ENCODE peak calls at places on chromosomes 1 and 21, in ten cellular contexts. One of them, this sample, is unnamed.

GRCh38 chr1:168497376-168497952 is 46.3 kb downstream of the XCL2 start:
- DNase-seq in B cell: no peak
- DNase-seq in fibroblast of mammary gland: no peak
- DNase-seq in WERI-Rb-1: no peak
- DNase-seq in RWPE1: no peak
- DNase-seq in epithelial cell of esophagus: no peak
- DNase-seq in left lung: no peak
- DNase-seq in NB4: no peak
- DNase-seq in pancreas: no peak
- DNase-seq in upper lobe of right lung: no peak
- DNase-seq in this sample: no peak

GRCh38 chr1:61742620-61743431 is 546 bp downstream of the PATJ start:
- DNase-seq in fibroblast of mammary gland: peak
- DNase-seq in RWPE1: peak
- DNase-seq in pancreas: peak
- DNase-seq in left lung: peak
- DNase-seq in epithelial cell of esophagus: peak
- DNase-seq in WERI-Rb-1: peak
- DNase-seq in upper lobe of right lung: no peak
- DNase-seq in NB4: no peak
- DNase-seq in B cell: no peak
- DNase-seq in this sample: peak

GRCh38 chr21:39022901-39023693 is 160.2 kb downstream of the PSMG1 start:
- DNase-seq in epithelial cell of esophagus: no peak
- DNase-seq in B cell: no peak
- DNase-seq in pancreas: peak
- DNase-seq in upper lobe of right lung: peak
- DNase-seq in left lung: no peak
- DNase-seq in WERI-Rb-1: peak
- DNase-seq in fibroblast of mammary gland: peak
- DNase-seq in RWPE1: no peak
- DNase-seq in NB4: no peak
- DNase-seq in this sample: peak

GRCh38 chr1:37078866-37079265 is 44.6 kb upstream of the GRIK3 start:
- DNase-seq in pancreas: no peak
- DNase-seq in left lung: no peak
- DNase-seq in WERI-Rb-1: no peak
- DNase-seq in NB4: no peak
- DNase-seq in fibroblast of mammary gland: no peak
- DNase-seq in epithelial cell of esophagus: no peak
- DNase-seq in B cell: no peak
- DNase-seq in RWPE1: no peak
- DNase-seq in upper lobe of right lung: no peak
- DNase-seq in this sample: no peak

GRCh38 chr1:201503397-201504176 is 3.3 kb downstream of the CSRP1 start:
- DNase-seq in B cell: no peak
- DNase-seq in upper lobe of right lung: no peak
- DNase-seq in WERI-Rb-1: peak
- DNase-seq in NB4: no peak
- DNase-seq in left lung: peak
- DNase-seq in pancreas: peak
- DNase-seq in epithelial cell of esophagus: peak
- DNase-seq in fibroblast of mammary gland: peak
- DNase-seq in RWPE1: peak
- DNase-seq in this sample: peak

GRCh38 chr1:53417003-53417402 is 42.2 kb upstream of the DMRTB1 start:
- DNase-seq in upper lobe of right lung: no peak
- DNase-seq in WERI-Rb-1: no peak
- DNase-seq in RWPE1: no peak
- DNase-seq in pancreas: no peak
- DNase-seq in B cell: no peak
- DNase-seq in NB4: no peak
- DNase-seq in left lung: no peak
- DNase-seq in fibroblast of mammary gland: no peak
- DNase-seq in epithelial cell of esophagus: no peak
- DNase-seq in this sample: no peak

GRCh38 chr1:239823852-239824251 is 267.8 kb upstream of the FMN2 start:
- DNase-seq in upper lobe of right lung: no peak
- DNase-seq in WERI-Rb-1: no peak
- DNase-seq in NB4: no peak
- DNase-seq in pancreas: no peak
- DNase-seq in B cell: no peak
- DNase-seq in left lung: no peak
- DNase-seq in fibroblast of mammary gland: no peak
- DNase-seq in epithelial cell of esophagus: no peak
- DNase-seq in RWPE1: no peak
- DNase-seq in this sample: no peak

GRCh38 chr1:24762133-24762676 is 17.0 kb downstream of the CLIC4 start:
- DNase-seq in NB4: peak
- DNase-seq in pancreas: no peak
- DNase-seq in fibroblast of mammary gland: peak
- DNase-seq in WERI-Rb-1: no peak
- DNase-seq in B cell: no peak
- DNase-seq in left lung: no peak
- DNase-seq in epithelial cell of esophagus: peak
- DNase-seq in upper lobe of right lung: no peak
- DNase-seq in RWPE1: no peak
- DNase-seq in this sample: no peak

DNA sequence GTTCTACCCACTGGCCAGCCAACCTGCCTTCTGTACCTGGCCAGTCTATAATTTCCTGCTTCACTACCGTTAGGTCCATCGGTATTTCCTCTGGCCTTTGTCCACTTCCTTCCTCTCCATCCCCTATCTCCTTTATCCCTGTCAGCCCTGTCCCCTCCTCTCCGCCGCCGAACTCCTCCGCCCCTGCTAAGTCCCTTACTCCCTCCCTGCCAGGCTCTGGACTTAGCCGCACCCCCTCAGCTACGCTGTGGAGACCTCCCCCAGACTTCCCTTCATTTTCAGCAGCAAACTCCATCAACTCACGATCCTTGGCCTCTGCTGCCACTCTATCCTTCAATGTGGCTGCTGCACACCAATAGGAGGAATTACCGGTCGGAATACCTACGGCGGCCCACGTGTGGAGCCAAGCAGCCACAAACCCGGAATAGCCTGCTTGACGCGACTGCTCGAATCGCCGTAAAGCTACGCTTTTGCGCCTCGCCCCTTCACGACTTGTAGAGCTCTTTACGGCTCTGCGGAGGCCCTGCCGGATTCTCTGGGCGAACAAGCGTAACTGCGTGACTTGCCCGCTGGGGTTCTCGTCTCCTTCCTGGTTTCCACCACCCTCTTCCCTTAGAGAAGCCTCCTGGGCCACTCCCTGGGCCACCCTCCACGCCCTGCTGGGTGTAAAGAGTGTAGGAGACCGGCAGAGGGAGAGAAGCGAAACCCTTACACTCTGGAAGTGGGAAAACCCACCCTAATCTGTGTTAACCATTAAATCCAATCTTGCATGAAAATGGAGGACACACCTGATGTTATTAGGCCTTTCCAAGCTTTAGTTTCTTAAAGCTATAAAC is at the start of gene ZNHIT6:
- DNase-seq in pancreas: peak
- DNase-seq in RWPE1: peak
- DNase-seq in NB4: peak
- DNase-seq in B cell: peak
- DNase-seq in epithelial cell of esophagus: peak
- DNase-seq in upper lobe of right lung: peak
- DNase-seq in fibroblast of mammary gland: peak
- DNase-seq in left lung: peak
- DNase-seq in WERI-Rb-1: peak
- DNase-seq in this sample: peak
- TF ChIP-seq CTCF in pancreas: peak
- TF ChIP-seq CTCF in RWPE1: peak
- TF ChIP-seq CTCF in NB4: peak
- TF ChIP-seq CTCF in B cell: peak
- TF ChIP-seq CTCF in epithelial cell of esophagus: peak
- TF ChIP-seq CTCF in upper lobe of right lung: peak
- TF ChIP-seq CTCF in fibroblast of mammary gland: peak
- TF ChIP-seq CTCF in left lung: peak
- TF ChIP-seq CTCF in WERI-Rb-1: peak
- TF ChIP-seq CTCF in this sample: peak

GRCh38 chr1:18145851-18146618 is 38.4 kb downstream of the IGSF21 start:
- DNase-seq in WERI-Rb-1: no peak
- DNase-seq in NB4: no peak
- DNase-seq in pancreas: no peak
- DNase-seq in RWPE1: no peak
- DNase-seq in fibroblast of mammary gland: no peak
- DNase-seq in upper lobe of right lung: no peak
- DNase-seq in B cell: no peak
- DNase-seq in left lung: no peak
- DNase-seq in epithelial cell of esophagus: no peak
- DNase-seq in this sample: no peak

GRCh38 chr1:18146886-18147285 is 39.3 kb downstream of the IGSF21 start:
- DNase-seq in fibroblast of mammary gland: no peak
- DNase-seq in RWPE1: no peak
- DNase-seq in B cell: no peak
- DNase-seq in upper lobe of right lung: no peak
- DNase-seq in pancreas: no peak
- DNase-seq in WERI-Rb-1: no peak
- DNase-seq in NB4: no peak
- DNase-seq in left lung: no peak
- DNase-seq in epithelial cell of esophagus: no peak
- DNase-seq in this sample: no peak

GRCh38 chr1:18147672-18148071 is 40.1 kb downstream of the IGSF21 start:
- DNase-seq in fibroblast of mammary gland: no peak
- DNase-seq in upper lobe of right lung: no peak
- DNase-seq in RWPE1: no peak
- DNase-seq in left lung: no peak
- DNase-seq in WERI-Rb-1: no peak
- DNase-seq in epithelial cell of esophagus: no peak
- DNase-seq in NB4: no peak
- DNase-seq in pancreas: no peak
- DNase-seq in B cell: no peak
- DNase-seq in this sample: no peak

GRCh38 chr1:18151436-18151835 is 43.8 kb downstream of the IGSF21 start:
- DNase-seq in fibroblast of mammary gland: no peak
- DNase-seq in pancreas: no peak
- DNase-seq in WERI-Rb-1: no peak
- DNase-seq in NB4: no peak
- DNase-seq in left lung: no peak
- DNase-seq in RWPE1: no peak
- DNase-seq in B cell: no peak
- DNase-seq in epithelial cell of esophagus: no peak
- DNase-seq in upper lobe of right lung: no peak
- DNase-seq in this sample: no peak

DNA sequence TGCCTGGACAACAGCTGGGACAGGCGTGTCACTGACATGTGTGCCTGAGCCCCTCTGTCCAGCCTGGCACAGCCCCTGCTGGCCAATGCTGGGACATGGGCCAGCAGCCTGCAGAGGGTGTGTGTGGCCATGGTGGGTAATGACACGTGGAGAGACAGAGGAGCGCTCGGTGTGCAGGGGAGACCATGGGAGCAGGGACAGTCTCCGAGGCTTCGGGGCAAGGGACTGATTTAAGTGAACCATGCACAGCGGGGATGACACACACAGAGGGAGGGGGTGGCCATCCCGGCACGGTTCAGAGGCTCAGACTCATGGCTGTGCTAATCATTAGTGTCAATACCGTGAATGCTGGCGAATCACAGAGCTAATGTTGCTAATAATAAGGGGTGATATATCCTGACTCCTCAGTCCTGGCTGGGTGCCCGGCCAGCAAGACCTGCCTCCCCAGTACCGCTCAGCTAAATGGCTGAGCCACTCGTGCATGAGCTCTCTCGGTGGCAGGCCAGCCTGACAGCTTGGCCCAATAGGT is 41.6 kb downstream of the IGSF21 start:
- DNase-seq in B cell: no peak
- DNase-seq in left lung: no peak
- DNase-seq in epithelial cell of esophagus: no peak
- DNase-seq in RWPE1: peak
- DNase-seq in WERI-Rb-1: peak
- DNase-seq in fibroblast of mammary gland: no peak
- DNase-seq in upper lobe of right lung: no peak
- DNase-seq in pancreas: no peak
- DNase-seq in NB4: no peak
- DNase-seq in this sample: peak
- TF ChIP-seq CTCF in B cell: no peak
- TF ChIP-seq CTCF in left lung: no peak
- TF ChIP-seq CTCF in epithelial cell of esophagus: no peak
- TF ChIP-seq CTCF in RWPE1: no peak
- TF ChIP-seq CTCF in WERI-Rb-1: peak
- TF ChIP-seq CTCF in fibroblast of mammary gland: no peak
- TF ChIP-seq CTCF in upper lobe of right lung: no peak
- TF ChIP-seq CTCF in pancreas: no peak
- TF ChIP-seq CTCF in NB4: no peak
- TF ChIP-seq CTCF in this sample: peak

GRCh38 chr1:172609528-172609927 is 49.4 kb upstream of the FASLG start:
- DNase-seq in upper lobe of right lung: no peak
- DNase-seq in B cell: no peak
- DNase-seq in RWPE1: peak
- DNase-seq in NB4: peak
- DNase-seq in fibroblast of mammary gland: peak
- DNase-seq in WERI-Rb-1: no peak
- DNase-seq in epithelial cell of esophagus: peak
- DNase-seq in left lung: no peak
- DNase-seq in pancreas: no peak
- DNase-seq in this sample: no peak
- TF ChIP-seq CTCF in upper lobe of right lung: no peak
- TF ChIP-seq CTCF in B cell: no peak
- TF ChIP-seq CTCF in RWPE1: peak
- TF ChIP-seq CTCF in NB4: peak
- TF ChIP-seq CTCF in fibroblast of mammary gland: peak
- TF ChIP-seq CTCF in WERI-Rb-1: peak
- TF ChIP-seq CTCF in epithelial cell of esophagus: peak
- TF ChIP-seq CTCF in left lung: no peak
- TF ChIP-seq CTCF in pancreas: no peak
- TF ChIP-seq CTCF in this sample: no peak

GRCh38 chr1:63877816-63878215 is 104.0 kb downstream of the ROR1 start:
- DNase-seq in upper lobe of right lung: peak
- DNase-seq in B cell: no peak
- DNase-seq in epithelial cell of esophagus: peak
- DNase-seq in RWPE1: peak
- DNase-seq in fibroblast of mammary gland: peak
- DNase-seq in left lung: peak
- DNase-seq in WERI-Rb-1: no peak
- DNase-seq in NB4: no peak
- DNase-seq in pancreas: no peak
- DNase-seq in this sample: no peak

GRCh38 chr1:63877021-63877767 is 103.4 kb downstream of the ROR1 start:
- DNase-seq in B cell: no peak
- DNase-seq in NB4: no peak
- DNase-seq in WERI-Rb-1: no peak
- DNase-seq in RWPE1: no peak
- DNase-seq in left lung: no peak
- DNase-seq in fibroblast of mammary gland: no peak
- DNase-seq in pancreas: no peak
- DNase-seq in upper lobe of right lung: no peak
- DNase-seq in epithelial cell of esophagus: no peak
- DNase-seq in this sample: no peak

GRCh38 chr1:63871451-63871850 is 97.6 kb downstream of the ROR1 start:
- DNase-seq in pancreas: no peak
- DNase-seq in RWPE1: no peak
- DNase-seq in NB4: no peak
- DNase-seq in left lung: no peak
- DNase-seq in B cell: no peak
- DNase-seq in upper lobe of right lung: no peak
- DNase-seq in WERI-Rb-1: no peak
- DNase-seq in epithelial cell of esophagus: peak
- DNase-seq in fibroblast of mammary gland: no peak
- DNase-seq in this sample: no peak

GRCh38 chr1:63873751-63874150 is 99.9 kb downstream of the ROR1 start:
- DNase-seq in NB4: no peak
- DNase-seq in left lung: no peak
- DNase-seq in B cell: no peak
- DNase-seq in WERI-Rb-1: no peak
- DNase-seq in epithelial cell of esophagus: no peak
- DNase-seq in RWPE1: no peak
- DNase-seq in upper lobe of right lung: no peak
- DNase-seq in fibroblast of mammary gland: peak
- DNase-seq in pancreas: no peak
- DNase-seq in this sample: no peak

GRCh38 chr1:63874278-63874880 is 100.6 kb downstream of the ROR1 start:
- DNase-seq in NB4: no peak
- DNase-seq in left lung: no peak
- DNase-seq in fibroblast of mammary gland: peak
- DNase-seq in upper lobe of right lung: no peak
- DNase-seq in WERI-Rb-1: no peak
- DNase-seq in pancreas: no peak
- DNase-seq in epithelial cell of esophagus: no peak
- DNase-seq in RWPE1: no peak
- DNase-seq in B cell: no peak
- DNase-seq in this sample: no peak
- TF ChIP-seq CTCF in NB4: no peak
- TF ChIP-seq CTCF in left lung: no peak
- TF ChIP-seq CTCF in fibroblast of mammary gland: no peak
- TF ChIP-seq CTCF in upper lobe of right lung: no peak
- TF ChIP-seq CTCF in WERI-Rb-1: no peak
- TF ChIP-seq CTCF in pancreas: no peak
- TF ChIP-seq CTCF in epithelial cell of esophagus: no peak
- TF ChIP-seq CTCF in RWPE1: no peak
- TF ChIP-seq CTCF in B cell: no peak
- TF ChIP-seq CTCF in this sample: no peak

This sample was measured in glutamatergic neuron.